ENCODE peak calls at places on chromosomes 6 and 20, in ten cellular contexts. D, Y, G, Q, I, W, A, M, S and K are unnamed samples.
A peak's percentile ranks its signal among the peaks of the same experiment; 100 is the strongest.

GRCh38 chr6:157552171-157552747 is 171.3 kb downstream of the ZDHHC14 start:
- DNase-seq in W (no peak), A (no peak), M (peak; percentile 80), S (no peak), D (no peak), Y (no peak), G (no peak), I (no peak), Q (no peak), K (peak; percentile 42)

GRCh38 chr6:107866606-107867301 is 42.6 kb upstream of the SCML4 start:
- DNase-seq in Q (no peak), G (peak; percentile 34), W (no peak), A (no peak), Y (no peak), S (no peak), M (no peak), I (no peak), D (peak; percentile 8), K (no peak)

GRCh38 chr6:136063095-136063494 is 187.0 kb downstream of the MTFR2 start:
- DNase-seq in M (no peak), Y (no peak), G (peak; percentile 70), S (no peak), Q (no peak), W (no peak), D (no peak), I (no peak), A (no peak), K (no peak)

GRCh38 chr20:41509801-41510200 is 108.4 kb downstream of the CHD6 start:
- DNase-seq in Y (no peak), I (no peak), D (no peak), Q (no peak), S (no peak), G (peak; percentile 69), M (no peak), A (peak; percentile 38), W (no peak), K (no peak)

GRCh38 chr6:6892706-6893601 is 214.8 kb upstream of the RREB1 start:
- DNase-seq in G (no peak), S (no peak), M (no peak), Y (no peak), W (no peak), D (no peak), A (peak; percentile 27), I (no peak), Q (no peak), K (no peak)

GRCh38 chr6:144330588-144330987 is 45.5 kb downstream of the UTRN start:
- DNase-seq in D (peak; percentile 51), M (peak; percentile 81), A (no peak), I (no peak), Q (no peak), W (peak; percentile 85), Y (no peak), G (no peak), S (no peak), K (no peak)

GRCh38 chr6:72316675-72317380 is 305.0 kb upstream of the KCNQ5 start:
- DNase-seq in I (no peak), D (no peak), Y (peak; percentile 8), S (no peak), A (no peak), Q (no peak), W (no peak), G (no peak), M (no peak), K (no peak)

GRCh38 chr20:21272679-21273078 is 30.5 kb upstream of the XRN2 start:
- DNase-seq in A (no peak), Q (no peak), D (no peak), S (no peak), W (no peak), M (no peak), I (no peak), Y (no peak), G (no peak), K (no peak)

DNA sequence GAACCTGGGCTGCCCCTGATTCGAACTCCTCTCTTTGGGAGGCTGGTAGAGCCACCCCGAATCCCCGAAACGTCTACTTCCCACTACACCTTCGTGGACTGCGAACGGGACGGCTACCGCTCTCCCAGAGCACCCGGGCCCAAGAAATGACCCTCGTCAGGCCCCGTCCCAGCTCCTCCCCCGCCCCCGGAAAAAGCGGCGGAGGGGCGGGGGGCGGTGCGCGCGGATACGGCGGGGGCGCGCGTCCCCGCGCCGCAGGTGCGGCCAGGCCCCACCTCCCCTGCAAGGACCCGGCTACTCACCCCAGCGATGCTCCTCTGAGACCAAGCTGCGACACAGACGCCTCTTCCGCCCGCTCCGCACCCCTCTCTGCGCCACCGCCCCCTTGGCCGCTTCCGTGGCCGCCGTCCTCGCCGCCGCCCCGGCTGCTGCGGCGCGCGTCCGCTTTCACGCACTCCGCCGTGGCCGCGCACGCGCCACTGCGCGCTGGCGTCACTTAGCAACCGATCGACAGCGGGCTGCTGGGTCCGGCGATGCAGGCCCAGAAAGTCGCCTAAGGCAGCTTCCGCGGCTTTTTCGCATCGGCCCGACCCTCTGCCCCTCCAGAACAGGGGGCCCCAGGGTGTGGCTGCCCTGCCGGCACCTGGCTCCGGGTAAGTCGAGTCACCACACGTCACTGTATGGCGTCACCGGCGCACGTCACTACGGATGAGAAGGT is at the start of gene BTBD9:
- DNase-seq in G (peak; percentile 83), S (peak; percentile 87), Q (peak; percentile 83), W (peak; percentile 84), Y (peak; percentile 83), D (peak; percentile 69), M (peak; percentile 90), A (peak; percentile 85), I (peak; percentile 44), K (peak; percentile 89)
- TF ChIP-seq POLR2A in G (peak; percentile 63), S (peak; percentile 61), Q (peak; percentile 73), W (no peak), Y (peak; percentile 66), D (peak; percentile 30), M (peak; percentile 35), A (no peak), I (peak; percentile 87), K (no peak)

DNA sequence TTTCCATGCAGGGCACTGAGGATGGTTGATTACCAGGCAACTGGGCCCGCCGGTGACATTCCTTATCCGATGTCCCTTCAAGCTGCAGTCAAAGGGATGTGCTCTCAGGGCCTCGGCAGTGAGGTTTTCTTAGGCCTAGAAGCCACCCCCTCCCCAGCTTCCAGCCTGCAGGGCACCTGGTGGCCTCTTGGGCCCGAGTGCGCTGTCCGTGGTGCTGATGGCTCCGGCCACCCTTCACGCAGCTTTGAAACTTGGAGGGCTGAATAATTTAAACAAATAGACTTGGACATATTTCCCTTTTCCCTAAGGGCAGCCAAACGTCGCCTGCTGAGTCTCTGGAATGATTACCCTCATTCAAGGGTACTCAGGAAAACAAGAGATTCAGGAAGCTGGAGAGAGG is 8.9 kb upstream of the MLN start:
- DNase-seq in G (peak; percentile 55), I (no peak), Y (no peak), D (no peak), Q (peak; percentile 47), A (peak; percentile 25), W (peak; percentile 35), M (peak; percentile 91), S (no peak), K (no peak)
- H3K4me1 ChIP-seq in G (no peaks in the 10 kb centered on the region), I (no peaks in the 10 kb centered on the region), Y (no peaks in the 10 kb centered on the region), D (no peaks in the 10 kb centered on the region), Q (no peaks in the 10 kb centered on the region), A (no peaks in the 10 kb centered on the region), W (peaks cover 9% of the 10 kb centered on the region), M (peaks cover 46% of the 10 kb centered on the region), S (no peaks in the 10 kb centered on the region), K (no peaks in the 10 kb centered on the region)

DNA sequence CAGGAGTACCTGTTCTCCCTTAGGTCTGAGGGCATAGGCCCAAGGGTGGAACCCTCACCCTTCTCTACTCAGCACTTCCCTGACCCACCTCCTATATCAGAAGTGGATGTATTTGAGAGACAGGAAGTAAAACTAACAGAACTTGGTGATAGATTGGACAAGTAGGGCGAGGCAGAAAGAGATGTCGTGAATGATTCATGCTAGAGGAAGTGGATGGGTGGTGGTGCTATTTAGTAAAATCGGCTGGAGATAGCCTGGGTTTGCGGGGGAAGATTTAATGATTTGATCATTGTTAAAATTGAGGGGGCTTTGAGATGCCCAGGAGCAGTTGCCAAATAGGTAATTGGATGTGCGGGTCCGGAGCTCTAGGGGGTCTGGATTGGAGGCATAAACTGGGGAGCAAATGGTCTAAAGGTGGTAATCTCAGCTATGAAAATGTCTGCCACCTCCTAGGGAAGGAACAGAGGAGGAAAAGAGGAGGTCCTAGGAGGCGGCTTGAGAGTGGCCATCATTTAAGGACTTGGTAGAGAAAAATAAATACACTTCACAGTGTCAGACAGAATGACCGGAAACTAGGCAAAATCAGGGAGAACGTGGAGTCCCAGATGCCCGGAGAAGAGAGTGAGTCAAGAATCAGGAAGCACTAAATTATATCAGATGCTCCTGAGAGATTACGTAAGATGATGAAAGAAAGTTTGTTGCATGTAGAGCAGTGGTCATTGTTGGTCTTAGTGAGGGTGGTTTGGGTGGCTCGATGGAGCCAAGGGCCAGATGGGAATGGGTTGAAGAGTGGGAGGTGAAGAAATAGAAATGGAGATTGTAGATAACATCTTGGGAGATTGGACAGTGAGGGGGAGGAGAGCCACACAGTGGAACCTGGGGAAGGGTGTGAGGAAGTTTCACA is 142.0 kb downstream of the CEP57L1 start:
- DNase-seq in Y (no peak), S (no peak), G (no peak), W (no peak), I (no peak), D (no peak), Q (no peak), M (no peak), A (no peak), K (no peak)
- TF ChIP-seq POLR2A in Y (no peak), S (no peak), G (no peak), W (no peak), I (no peak), D (no peak), Q (no peak), M (no peak), A (no peak), K (no peak)

GRCh38 chr6:19865178-19865577 is 28.0 kb downstream of the ID4 start:
- DNase-seq in Y (no peak), S (no peak), W (no peak), Q (no peak), G (no peak), I (no peak), A (no peak), D (no peak), M (no peak), K (no peak)

GRCh38 chr6:19855510-19855909 is 18.3 kb downstream of the ID4 start:
- DNase-seq in A (no peak), S (no peak), W (no peak), Q (no peak), Y (no peak), I (no peak), G (no peak), M (no peak), D (no peak), K (no peak)

GRCh38 chr6:19857139-19857538 is 20.0 kb downstream of the ID4 start:
- DNase-seq in Q (no peak), I (no peak), Y (no peak), G (no peak), D (no peak), W (no peak), A (no peak), S (no peak), M (no peak), K (no peak)

GRCh38 chr6:19864285-19864684 is 27.1 kb downstream of the ID4 start:
- DNase-seq in I (no peak), A (no peak), G (no peak), Y (no peak), M (no peak), Q (no peak), S (no peak), W (no peak), D (no peak), K (no peak)

DNA sequence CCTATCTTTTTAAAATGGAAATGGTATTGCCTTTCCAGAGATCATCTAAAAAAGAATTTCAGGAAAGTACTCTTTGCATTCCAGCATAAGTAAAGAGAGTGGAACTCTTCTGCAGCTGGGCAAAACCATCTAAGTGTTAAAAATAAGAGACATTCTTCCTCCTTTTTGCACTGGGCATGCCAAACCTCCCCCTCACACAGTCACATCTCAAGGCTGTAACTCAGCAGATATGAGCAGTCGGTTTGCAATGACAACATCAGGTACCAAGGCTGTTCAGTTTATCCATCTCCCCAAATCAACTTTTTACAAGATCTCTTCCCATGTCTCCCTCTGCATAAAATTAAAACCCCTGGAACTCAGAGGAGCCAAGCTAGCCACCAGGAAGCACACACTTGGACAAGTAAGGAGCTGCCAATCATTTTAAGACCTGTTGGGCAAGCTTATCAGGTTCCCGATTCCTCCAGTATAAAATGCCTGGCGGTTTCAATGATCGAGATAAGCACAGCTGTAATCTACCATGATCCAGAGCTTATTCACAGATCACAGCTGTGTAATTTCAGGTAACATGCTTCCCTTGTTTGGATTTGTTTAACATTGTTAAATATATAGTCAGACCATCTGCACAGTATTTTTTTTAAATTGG is 23.2 kb downstream of the ID4 start:
- DNase-seq in M (no peak), W (peak; percentile 63), Q (no peak), D (no peak), G (no peak), S (no peak), A (no peak), I (no peak), Y (no peak), K (no peak)
- H3K4me1 ChIP-seq in M (no peaks in the 10 kb centered on the region), W (no peaks in the 10 kb centered on the region), Q (no peaks in the 10 kb centered on the region), D (peaks cover 7% of the 10 kb centered on the region), G (no peaks in the 10 kb centered on the region), S (no peaks in the 10 kb centered on the region), A (no peaks in the 10 kb centered on the region), I (no peaks in the 10 kb centered on the region), Y (no peaks in the 10 kb centered on the region), K (no peaks in the 10 kb centered on the region)